ENCODE peak calls at places on chromosomes 13 and 19, in four cellular contexts. R, Z, T and B are unnamed samples.

GRCh38 chr13:97495678-97496077 is 61.7 kb downstream of the RAP2A start:
- DNase-seq in R (no peak), Z (no peak), T (no peak), B (no peak)

GRCh38 chr13:97339989-97340361 is 94.0 kb upstream of the RAP2A start:
- DNase-seq in R (no peak), Z (no peak), T (no peak), B (no peak)

GRCh38 chr19:33446156-33446917 is 72.8 kb downstream of the CEBPG start:
- DNase-seq in R (peak), Z (no peak), T (no peak), B (no peak)

GRCh38 chr19:40741527-40742390 is 8.5 kb downstream of the ACTMAP start:
- DNase-seq in R (no peak), Z (no peak), T (no peak), B (no peak)

GRCh38 chr19:4657835-4658234 is 12.3 kb downstream of the MYDGF start:
- DNase-seq in R (no peak), Z (no peak), T (no peak), B (no peak)

GRCh38 chr13:75256922-75257321 is 225.0 kb downstream of the TBC1D4 start:
- DNase-seq in R (no peak), Z (no peak), T (no peak), B (no peak)

GRCh38 chr19:11138659-11139526 is 16.7 kb downstream of the SPC24 start:
- DNase-seq in R (no peak), Z (no peak), T (peak), B (peak)

GRCh38 chr13:44710576-44710975 is 134.4 kb upstream of the TSC22D1 start:
- DNase-seq in R (no peak), Z (no peak), T (no peak), B (peak)

GRCh38 chr19:51448011-51448744 is 10.1 kb downstream of the SIGLEC8 start:
- DNase-seq in R (peak), Z (no peak), T (no peak), B (no peak)

GRCh38 chr13:109154146-109154545 is 524.7 kb downstream of the MYO16 start:
- DNase-seq in R (no peak), Z (no peak), T (peak), B (no peak)

GRCh38 chr19:15432018-15432494 is 13.3 kb upstream of the AKAP8L start:
- DNase-seq in R (peak), Z (no peak), T (no peak), B (no peak)

GRCh38 chr13:76677047-76677446 is 209.2 kb downstream of the KCTD12 start:
- DNase-seq in R (no peak), Z (no peak), T (no peak), B (peak)

GRCh38 chr19:14544977-14545715 is 15.8 kb downstream of the TECR start:
- DNase-seq in R (no peak), Z (no peak), T (no peak), B (peak)

GRCh38 chr13:114131581-114132418 is 623 bp downstream of the RASA3 start:
- DNase-seq in R (peak), Z (no peak), T (no peak), B (peak)

GRCh38 chr19:46388311-46389095 is 24.9 kb downstream of the CCDC8 start:
- DNase-seq in R (no peak), Z (no peak), T (no peak), B (no peak)

GRCh38 chr13:114222461-114222968 is 12.2 kb upstream of the CDC16 start:
- DNase-seq in R (no peak), Z (no peak), T (no peak), B (peak)

GRCh38 chr19:8575467-8575997 is 1.7 kb downstream of the MYO1F start:
- DNase-seq in R (peak), Z (peak), T (no peak), B (no peak)

GRCh38 chr19:38210458-38210987 is 13.5 kb downstream of the DPF1 start:
- DNase-seq in R (no peak), Z (no peak), T (peak), B (peak)

GRCh38 chr13:41568990-41569387 is 111.6 kb downstream of the RGCC start:
- DNase-seq in R (no peak), Z (no peak), T (no peak), B (peak)

GRCh38 chr13:37194428-37194861 is 89.0 kb upstream of the CSNK1A1L start:
- DNase-seq in R (no peak), Z (no peak), T (no peak), B (peak)

GRCh38 chr19:17775245-17775927 is 19.6 kb upstream of the B3GNT3 start:
- DNase-seq in R (peak), Z (no peak), T (peak), B (peak)

GRCh38 chr13:98293570-98294142 is 116.6 kb upstream of the RNF113B start:
- DNase-seq in R (no peak), Z (no peak), T (no peak), B (no peak)

GRCh38 chr19:19752760-19753403 is 20.0 kb upstream of the ZNF14 start:
- DNase-seq in R (no peak), Z (no peak), T (no peak), B (no peak)

GRCh38 chr19:44512326-44513298 is 12.3 kb upstream of the ZNF180 start:
- DNase-seq in R (peak), Z (no peak), T (peak), B (peak)

GRCh38 chr19:49114630-49115363 is 627 bp downstream of the LIN7B start:
- DNase-seq in R (peak), Z (no peak), T (peak), B (peak)